ENCODE peak calls at places on chromosomes 1 and 21, in five cellular contexts. One of them, this sample, is unnamed. For H3K4me1, the result is how much of the 10 kb centered on the place peaks cover.

GRCh38 chr1:245458761-245459174 is 304.0 kb downstream of the KIF26B start:
- DNase-seq in heart left ventricle: no peak
- DNase-seq in astrocyte: peak
- DNase-seq in GM23338: no peak
- DNase-seq in sigmoid colon: no peak
- DNase-seq in this sample: no peak

GRCh38 chr1:234212764-234213406 is 160.4 kb upstream of the COA6 start:
- DNase-seq in heart left ventricle: no peak
- DNase-seq in astrocyte: no peak
- DNase-seq in GM23338: peak
- DNase-seq in sigmoid colon: no peak
- DNase-seq in this sample: peak

GRCh38 chr1:28509705-28510349 is 4.0 kb downstream of the RCC1 start:
- DNase-seq in heart left ventricle: no peak
- DNase-seq in astrocyte: peak
- DNase-seq in GM23338: no peak
- DNase-seq in sigmoid colon: no peak
- DNase-seq in this sample: no peak

GRCh38 chr1:92973203-92973907 is 12.1 kb upstream of the DIPK1A start:
- DNase-seq in heart left ventricle: no peak
- DNase-seq in astrocyte: no peak
- DNase-seq in GM23338: no peak
- DNase-seq in sigmoid colon: no peak
- DNase-seq in this sample: no peak

GRCh38 chr1:172143384-172144025 is 277.0 kb upstream of the C1orf105 start:
- DNase-seq in heart left ventricle: peak
- DNase-seq in astrocyte: peak
- DNase-seq in GM23338: no peak
- DNase-seq in sigmoid colon: no peak
- DNase-seq in this sample: no peak

GRCh38 chr1:81114191-81114590 is 686.5 kb upstream of the ADGRL2 start:
- DNase-seq in heart left ventricle: no peak
- DNase-seq in astrocyte: no peak
- DNase-seq in GM23338: peak
- DNase-seq in sigmoid colon: no peak
- DNase-seq in this sample: no peak

GRCh38 chr1:178109348-178110143 is 15.6 kb downstream of the RASAL2 start:
- DNase-seq in heart left ventricle: no peak
- DNase-seq in astrocyte: no peak
- DNase-seq in GM23338: no peak
- DNase-seq in sigmoid colon: no peak
- DNase-seq in this sample: no peak

GRCh38 chr1:230068952-230069684 is 2.1 kb downstream of the GALNT2 start:
- DNase-seq in heart left ventricle: no peak
- DNase-seq in astrocyte: no peak
- DNase-seq in GM23338: no peak
- DNase-seq in sigmoid colon: no peak
- DNase-seq in this sample: peak

GRCh38 chr1:29939086-29939485 is 702.8 kb downstream of the PTPRU start:
- DNase-seq in heart left ventricle: no peak
- DNase-seq in astrocyte: no peak
- DNase-seq in GM23338: no peak
- DNase-seq in sigmoid colon: no peak
- DNase-seq in this sample: no peak

GRCh38 chr1:168609133-168609715 is 32.8 kb downstream of the XCL1 start:
- DNase-seq in heart left ventricle: peak
- DNase-seq in astrocyte: peak
- DNase-seq in GM23338: peak
- DNase-seq in sigmoid colon: peak
- DNase-seq in this sample: no peak

GRCh38 chr21:43574741-43575465 is 84.4 kb downstream of the HSF2BP start:
- DNase-seq in heart left ventricle: peak
- DNase-seq in astrocyte: no peak
- DNase-seq in GM23338: no peak
- DNase-seq in sigmoid colon: peak
- DNase-seq in this sample: no peak

GRCh38 chr1:226109829-226110248 is 47.3 kb downstream of the H3-3A start:
- DNase-seq in heart left ventricle: peak
- DNase-seq in astrocyte: peak
- DNase-seq in GM23338: peak
- DNase-seq in sigmoid colon: peak
- DNase-seq in this sample: peak

GRCh38 chr1:212651521-212651920 is 43.0 kb downstream of the ATF3 start:
- DNase-seq in heart left ventricle: no peak
- DNase-seq in astrocyte: peak
- DNase-seq in GM23338: no peak
- DNase-seq in sigmoid colon: no peak
- DNase-seq in this sample: no peak

GRCh38 chr21:39900491-39900890 is 33.3 kb downstream of the PCP4 start:
- DNase-seq in heart left ventricle: no peak
- DNase-seq in astrocyte: no peak
- DNase-seq in GM23338: peak
- DNase-seq in sigmoid colon: no peak
- DNase-seq in this sample: no peak

GRCh38 chr1:224544711-224545110 is 71.4 kb upstream of the CNIH3 start:
- DNase-seq in heart left ventricle: no peak
- DNase-seq in astrocyte: no peak
- DNase-seq in GM23338: no peak
- DNase-seq in sigmoid colon: no peak
- DNase-seq in this sample: no peak

GRCh38 chr1:74964508-74964907 is 169.7 kb upstream of the LHX8 start:
- DNase-seq in heart left ventricle: peak
- DNase-seq in astrocyte: no peak
- DNase-seq in GM23338: no peak
- DNase-seq in sigmoid colon: no peak
- DNase-seq in this sample: peak

GRCh38 chr1:97936976-97937375 is 16.1 kb upstream of the DPYD start:
- DNase-seq in heart left ventricle: no peak
- DNase-seq in astrocyte: no peak
- DNase-seq in GM23338: no peak
- DNase-seq in sigmoid colon: no peak
- DNase-seq in this sample: no peak

GRCh38 chr1:184563308-184563707 is 176.5 kb downstream of the C1orf21 start:
- DNase-seq in heart left ventricle: no peak
- DNase-seq in astrocyte: no peak
- DNase-seq in GM23338: no peak
- DNase-seq in sigmoid colon: no peak
- DNase-seq in this sample: peak

GRCh38 chr1:94621392-94621791 is 79.8 kb upstream of the F3 start:
- DNase-seq in heart left ventricle: no peak
- DNase-seq in astrocyte: peak
- DNase-seq in GM23338: no peak
- DNase-seq in sigmoid colon: no peak
- DNase-seq in this sample: peak

GRCh38 chr21:39658066-39658465 is 45.3 kb downstream of the B3GALT5 start:
- DNase-seq in heart left ventricle: no peak
- DNase-seq in astrocyte: no peak
- DNase-seq in GM23338: no peak
- DNase-seq in sigmoid colon: no peak
- DNase-seq in this sample: no peak

GRCh38 chr1:65630855-65631254 is 161.8 kb upstream of the PDE4B start:
- DNase-seq in heart left ventricle: no peak
- DNase-seq in astrocyte: peak
- DNase-seq in GM23338: no peak
- DNase-seq in sigmoid colon: no peak
- DNase-seq in this sample: no peak

GRCh38 chr1:66951513-66951912 is 26.7 kb downstream of the MIER1 start:
- DNase-seq in heart left ventricle: no peak
- DNase-seq in astrocyte: peak
- DNase-seq in GM23338: no peak
- DNase-seq in sigmoid colon: no peak
- DNase-seq in this sample: no peak

GRCh38 chr1:153880962-153881361 is 41.8 kb downstream of the GATAD2B start:
- DNase-seq in heart left ventricle: peak
- DNase-seq in astrocyte: peak
- DNase-seq in GM23338: no peak
- DNase-seq in sigmoid colon: peak
- DNase-seq in this sample: peak

GRCh38 chr21:26769613-26770188 is 75.5 kb downstream of the ADAMTS1 start:
- DNase-seq in heart left ventricle: no peak
- DNase-seq in astrocyte: no peak
- DNase-seq in GM23338: peak
- DNase-seq in sigmoid colon: no peak
- DNase-seq in this sample: no peak

GRCh38 chr1:19676438-19676922 is 11.8 kb downstream of the HTR6 start:
- DNase-seq in heart left ventricle: peak
- DNase-seq in astrocyte: peak
- DNase-seq in GM23338: peak
- DNase-seq in sigmoid colon: peak
- DNase-seq in this sample: no peak

GRCh38 chr1:17825273-17826164 is 70.4 kb downstream of the ACTL8 start:
- DNase-seq in heart left ventricle: no peak
- DNase-seq in astrocyte: no peak
- DNase-seq in GM23338: no peak
- DNase-seq in sigmoid colon: no peak
- DNase-seq in this sample: no peak

GRCh38 chr1:41537788-41538351 is 53.4 kb upstream of the EDN2 start:
- DNase-seq in heart left ventricle: peak
- DNase-seq in astrocyte: peak
- DNase-seq in GM23338: no peak
- DNase-seq in sigmoid colon: peak
- DNase-seq in this sample: no peak

GRCh38 chr21:44857127-44857892 is 16.2 kb downstream of the PTTG1IP start:
- DNase-seq in heart left ventricle: no peak
- DNase-seq in astrocyte: no peak
- DNase-seq in GM23338: no peak
- DNase-seq in sigmoid colon: no peak
- DNase-seq in this sample: no peak

GRCh38 chr1:71918630-71919029 is 363.7 kb downstream of the NEGR1 start:
- DNase-seq in heart left ventricle: no peak
- DNase-seq in astrocyte: no peak
- DNase-seq in GM23338: no peak
- DNase-seq in sigmoid colon: no peak
- DNase-seq in this sample: no peak

GRCh38 chr1:240237305-240237721 is 145.6 kb downstream of the FMN2 start:
- DNase-seq in heart left ventricle: no peak
- DNase-seq in astrocyte: peak
- DNase-seq in GM23338: no peak
- DNase-seq in sigmoid colon: no peak
- DNase-seq in this sample: no peak

GRCh38 chr1:218755128-218755527 is 410.0 kb downstream of the TGFB2 start:
- DNase-seq in heart left ventricle: no peak
- DNase-seq in astrocyte: no peak
- DNase-seq in GM23338: no peak
- DNase-seq in sigmoid colon: no peak
- DNase-seq in this sample: no peak

DNA sequence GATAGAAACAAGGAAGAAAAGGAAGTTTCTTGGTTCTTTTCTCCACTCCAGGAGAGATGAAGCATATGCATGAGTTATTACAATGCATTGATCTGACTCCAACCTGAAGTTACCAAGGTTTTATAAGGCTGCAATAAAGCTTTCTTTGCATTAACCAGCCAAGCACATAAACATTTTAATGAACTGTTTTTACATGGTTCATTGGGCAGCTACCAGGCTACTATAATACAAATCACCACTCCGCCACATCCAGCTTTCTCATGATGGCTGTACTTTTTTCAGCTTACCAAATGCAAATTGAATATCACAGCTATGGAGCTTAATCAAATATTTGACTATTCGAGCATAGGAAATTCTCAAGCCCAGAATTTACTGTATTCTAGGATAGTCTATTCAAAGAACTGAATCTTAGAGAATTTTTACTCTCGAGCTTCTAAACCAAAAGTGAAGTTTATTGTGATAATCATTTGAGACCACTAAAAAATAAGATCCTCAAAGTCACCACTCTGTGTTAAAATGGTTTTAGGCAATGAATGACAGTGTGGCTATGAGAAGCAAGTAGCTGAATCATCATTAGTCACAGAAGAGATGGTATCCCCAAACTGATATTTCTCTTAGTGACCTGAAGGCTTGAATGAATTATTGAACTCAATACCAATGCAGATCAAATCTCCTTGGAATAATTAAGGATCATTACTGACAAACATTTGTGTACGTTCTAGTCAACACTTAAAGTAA is 58.6 kb upstream of the ZNF281 start:
- DNase-seq in heart left ventricle: no peak
- DNase-seq in astrocyte: no peak
- DNase-seq in GM23338: no peak
- DNase-seq in sigmoid colon: no peak
- DNase-seq in this sample: no peak
- H3K4me3 ChIP-seq in heart left ventricle: no peak
- H3K4me3 ChIP-seq in astrocyte: no peak
- H3K4me3 ChIP-seq in GM23338: no peak
- H3K4me3 ChIP-seq in sigmoid colon: no peak
- H3K4me3 ChIP-seq in this sample: no peak

GRCh38 chr21:37458669-37459276 is 92.2 kb downstream of the DYRK1A start:
- DNase-seq in heart left ventricle: no peak
- DNase-seq in astrocyte: no peak
- DNase-seq in GM23338: peak
- DNase-seq in sigmoid colon: no peak
- DNase-seq in this sample: no peak

GRCh38 chr21:37452222-37452621 is 85.6 kb downstream of the DYRK1A start:
- DNase-seq in heart left ventricle: peak
- DNase-seq in astrocyte: peak
- DNase-seq in GM23338: no peak
- DNase-seq in sigmoid colon: no peak
- DNase-seq in this sample: no peak

GRCh38 chr21:37453350-37453749 is 86.8 kb downstream of the DYRK1A start:
- DNase-seq in heart left ventricle: no peak
- DNase-seq in astrocyte: no peak
- DNase-seq in GM23338: no peak
- DNase-seq in sigmoid colon: no peak
- DNase-seq in this sample: no peak

GRCh38 chr21:37454869-37455503 is 88.4 kb downstream of the DYRK1A start:
- DNase-seq in heart left ventricle: no peak
- DNase-seq in astrocyte: no peak
- DNase-seq in GM23338: no peak
- DNase-seq in sigmoid colon: no peak
- DNase-seq in this sample: no peak

GRCh38 chr21:37455504-37455911 is 88.9 kb downstream of the DYRK1A start:
- DNase-seq in heart left ventricle: no peak
- DNase-seq in astrocyte: no peak
- DNase-seq in GM23338: no peak
- DNase-seq in sigmoid colon: no peak
- DNase-seq in this sample: peak
- H3K4me1 ChIP-seq in heart left ventricle: under half
- H3K4me1 ChIP-seq in astrocyte: half or more
- H3K4me1 ChIP-seq in GM23338: half or more
- H3K4me1 ChIP-seq in sigmoid colon: under half
- H3K4me1 ChIP-seq in this sample: under half

DNA sequence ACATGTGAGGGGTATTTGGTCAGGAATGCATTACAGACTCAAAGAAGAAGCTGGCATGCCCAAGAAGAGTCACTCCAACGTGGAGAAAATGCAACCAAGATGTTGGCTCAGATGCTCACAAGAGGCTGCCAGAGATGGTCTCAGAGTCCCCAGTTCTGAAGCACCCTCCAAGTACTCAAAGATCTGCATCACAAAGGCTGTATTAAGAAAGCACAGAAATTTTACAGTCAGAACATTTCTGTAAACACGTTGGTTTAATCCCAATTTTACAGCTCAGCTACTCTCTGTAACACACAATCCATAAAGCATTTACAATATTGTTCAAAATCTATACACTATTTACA is 69.4 kb downstream of the CDC7 start:
- DNase-seq in heart left ventricle: no peak
- DNase-seq in astrocyte: no peak
- DNase-seq in GM23338: no peak
- DNase-seq in sigmoid colon: no peak
- DNase-seq in this sample: no peak
- H3K4me3 ChIP-seq in heart left ventricle: no peak
- H3K4me3 ChIP-seq in astrocyte: no peak
- H3K4me3 ChIP-seq in GM23338: no peak
- H3K4me3 ChIP-seq in sigmoid colon: no peak
- H3K4me3 ChIP-seq in this sample: no peak

GRCh38 chr1:2126331-2127180 is 68.0 kb downstream of the FAAP20 start:
- DNase-seq in heart left ventricle: no peak
- DNase-seq in astrocyte: no peak
- DNase-seq in GM23338: no peak
- DNase-seq in sigmoid colon: no peak
- DNase-seq in this sample: no peak
- H3K4me1 ChIP-seq in heart left ventricle: under half
- H3K4me1 ChIP-seq in astrocyte: under half
- H3K4me1 ChIP-seq in GM23338: under half
- H3K4me1 ChIP-seq in sigmoid colon: under half
- H3K4me1 ChIP-seq in this sample: under half